ENCODE peak calls at places on chromosomes 7 and 10, in nine cellular contexts. Y is adrenal gland; J is PC-3; A is CD4-positive, CD25-positive, alpha-beta regulatory T cell; B is PC-9; M is astrocyte; H is SJSA1; E is mesendoderm; N is Peyer's patch. G is an unnamed sample. For H3K27me3, the result is how much of the 10 kb centered on the place peaks cover.

GRCh38 chr10:88243847-88244730 is 339.0 kb downstream of the RNLS start:
- DNase-seq in Y (peak), J (no peak), A (no peak), B (peak), M (peak), H (no peak), E (peak), N (peak), G (no peak)

GRCh38 chr7:128398016-128398840 is 11.6 kb downstream of the IMPDH1 start:
- DNase-seq in Y (peak), J (peak), A (peak), B (peak), M (no peak), H (peak), E (peak), N (peak), G (no peak)

GRCh38 chr7:150974468-150975391 is 3.4 kb downstream of the KCNH2 start:
- DNase-seq in Y (peak), J (peak), A (peak), B (peak), M (no peak), H (no peak), E (no peak), N (peak), G (no peak)

GRCh38 chr7:118311121-118311803 is 86.8 kb downstream of the ANKRD7 start:
- DNase-seq in Y (no peak), J (no peak), A (no peak), B (no peak), M (peak), H (no peak), E (no peak), N (no peak), G (no peak)

GRCh38 chr10:86648706-86649426 is 5.5 kb upstream of the OPN4 start:
- DNase-seq in Y (peak), J (peak), A (no peak), B (peak), M (peak), H (peak), E (no peak), N (peak), G (peak)

GRCh38 chr7:93350338-93350737 is 118.2 kb downstream of the VPS50 start:
- DNase-seq in Y (no peak), J (no peak), A (no peak), B (no peak), M (no peak), H (no peak), E (no peak), N (no peak), G (no peak)

GRCh38 chr10:19713800-19714525 is 102.3 kb upstream of the PLXDC2 start:
- DNase-seq in Y (peak), J (no peak), A (no peak), B (no peak), M (no peak), H (no peak), E (peak), N (no peak), G (no peak)

GRCh38 chr7:36127075-36127740 is 25.8 kb upstream of the EEPD1 start:
- DNase-seq in Y (no peak), J (no peak), A (no peak), B (no peak), M (no peak), H (no peak), E (no peak), N (no peak), G (no peak)

GRCh38 chr7:90708841-90709317 is 112.8 kb downstream of the CDK14 start:
- DNase-seq in Y (peak), J (peak), A (peak), B (no peak), M (peak), H (no peak), E (peak), N (peak), G (no peak)

GRCh38 chr10:120421250-120421649 is 35.8 kb upstream of the PLPP4 start:
- DNase-seq in Y (no peak), J (no peak), A (no peak), B (no peak), M (no peak), H (no peak), E (no peak), N (no peak), G (no peak)
- H3K4me3 ChIP-seq in Y (no peak), J (no peak), A (no peak), B (no peak), M (no peak), H (no peak), E (no peak), N (no peak), G (no peak)

GRCh38 chr7:87596136-87596535 is 4.5 kb downstream of the ABCB1 start:
- DNase-seq in Y (no peak), J (no peak), A (no peak), B (no peak), M (no peak), H (no peak), E (no peak), N (no peak), G (no peak)

GRCh38 chr7:87596696-87597095 is 4.0 kb downstream of the ABCB1 start:
- DNase-seq in Y (no peak), J (no peak), A (no peak), B (no peak), M (no peak), H (no peak), E (no peak), N (no peak), G (no peak)

GRCh38 chr7:87598234-87599009 is 2.3 kb downstream of the ABCB1 start:
- DNase-seq in Y (no peak), J (no peak), A (no peak), B (no peak), M (no peak), H (no peak), E (no peak), N (no peak), G (no peak)

GRCh38 chr7:87600130-87601124 is at the start of gene ABCB1:
- DNase-seq in Y (peak), J (no peak), A (no peak), B (no peak), M (peak), H (peak), E (peak), N (peak), G (no peak)

DNA sequence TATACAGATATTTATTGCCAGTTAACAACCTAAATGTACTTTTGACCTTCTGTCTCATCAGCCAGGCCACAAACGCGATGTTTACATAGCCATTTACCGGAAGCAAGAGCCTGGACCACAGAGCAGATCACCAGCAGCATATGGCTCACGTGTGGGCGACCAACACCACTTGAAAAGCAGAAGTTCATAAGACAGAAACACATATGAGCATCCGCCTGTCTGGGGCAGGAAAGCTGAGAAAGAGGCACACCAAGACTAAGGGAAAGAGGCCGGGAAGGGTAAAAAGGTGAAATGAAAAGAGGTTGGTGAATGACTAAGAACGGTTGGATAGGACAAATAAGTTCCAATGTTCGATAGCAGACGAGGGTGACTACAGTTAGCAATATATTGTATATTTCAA is 1.3 kb downstream of the ABCB1 start:
- DNase-seq in Y (peak), J (no peak), A (no peak), B (no peak), M (no peak), H (no peak), E (no peak), N (peak), G (no peak)
- H3K27me3 ChIP-seq in Y (under half), J (under half), A (under half), B (under half), M (under half), H (half or more), E (under half), N (under half), G (half or more)

GRCh38 chr10:78351283-78351682 is 317.6 kb downstream of the RPS24 start:
- DNase-seq in Y (no peak), J (no peak), A (no peak), B (no peak), M (no peak), H (no peak), E (no peak), N (no peak), G (no peak)

GRCh38 chr10:78353636-78354035 is 320.0 kb downstream of the RPS24 start:
- DNase-seq in Y (no peak), J (peak), A (no peak), B (no peak), M (no peak), H (no peak), E (no peak), N (no peak), G (no peak)

GRCh38 chr10:78348416-78349164 is 314.9 kb downstream of the RPS24 start:
- DNase-seq in Y (no peak), J (peak), A (no peak), B (no peak), M (no peak), H (peak), E (no peak), N (peak), G (peak)

GRCh38 chr10:78349165-78349516 is 315.5 kb downstream of the RPS24 start:
- DNase-seq in Y (no peak), J (no peak), A (no peak), B (no peak), M (no peak), H (peak), E (no peak), N (peak), G (peak)

DNA sequence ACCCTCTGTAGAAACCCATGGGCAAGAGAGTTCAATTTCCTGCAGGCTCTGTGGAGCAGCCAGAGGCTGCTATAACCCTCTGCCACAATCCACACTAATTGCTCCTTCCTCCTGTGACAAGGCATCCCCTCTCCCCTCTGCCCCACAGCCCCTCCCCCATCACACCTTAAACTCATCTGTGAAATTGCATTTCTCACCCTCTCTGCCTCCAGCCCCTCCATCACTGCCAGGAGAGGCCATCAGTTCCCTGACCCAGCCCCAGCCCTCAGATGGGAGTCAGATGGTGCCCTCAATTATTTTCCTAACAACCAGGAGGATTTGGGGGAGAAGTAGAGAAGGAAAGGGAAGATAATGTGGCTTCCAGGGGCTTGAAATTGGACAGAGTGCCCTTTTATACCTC is 316.6 kb downstream of the RPS24 start:
- DNase-seq in Y (no peak), J (no peak), A (no peak), B (no peak), M (no peak), H (peak), E (peak), N (peak), G (peak)
- H3K4me3 ChIP-seq in Y (no peak), J (no peak), A (no peak), B (no peak), M (no peak), H (no peak), E (no peak), N (no peak), G (no peak)

DNA sequence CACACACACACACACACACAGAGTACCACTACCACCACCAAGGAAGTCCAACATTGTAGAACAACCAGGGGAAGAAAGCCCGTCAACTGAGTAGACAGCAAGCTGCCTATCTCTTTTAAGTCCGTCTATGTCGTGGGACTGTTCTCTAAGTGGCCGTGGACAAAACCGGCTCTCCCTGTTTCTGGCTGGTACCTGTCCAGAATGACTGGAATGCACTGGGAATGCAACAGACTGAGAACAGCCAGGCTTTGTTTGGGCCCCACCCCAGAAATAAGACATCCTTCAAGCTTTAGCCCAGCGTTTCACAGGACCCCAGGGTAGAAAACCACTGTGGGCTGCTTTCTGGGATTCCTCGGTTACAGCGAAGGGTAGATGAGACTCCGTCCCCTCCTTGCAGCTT is 203.6 kb downstream of the TCERG1L start:
- DNase-seq in Y (no peak), J (no peak), A (no peak), B (no peak), M (no peak), H (no peak), E (no peak), N (no peak), G (no peak)
- H3K27me3 ChIP-seq in Y (under half), J (under half), A (under half), B (under half), M (under half), H (under half), E (under half), N (under half), G (under half)

DNA sequence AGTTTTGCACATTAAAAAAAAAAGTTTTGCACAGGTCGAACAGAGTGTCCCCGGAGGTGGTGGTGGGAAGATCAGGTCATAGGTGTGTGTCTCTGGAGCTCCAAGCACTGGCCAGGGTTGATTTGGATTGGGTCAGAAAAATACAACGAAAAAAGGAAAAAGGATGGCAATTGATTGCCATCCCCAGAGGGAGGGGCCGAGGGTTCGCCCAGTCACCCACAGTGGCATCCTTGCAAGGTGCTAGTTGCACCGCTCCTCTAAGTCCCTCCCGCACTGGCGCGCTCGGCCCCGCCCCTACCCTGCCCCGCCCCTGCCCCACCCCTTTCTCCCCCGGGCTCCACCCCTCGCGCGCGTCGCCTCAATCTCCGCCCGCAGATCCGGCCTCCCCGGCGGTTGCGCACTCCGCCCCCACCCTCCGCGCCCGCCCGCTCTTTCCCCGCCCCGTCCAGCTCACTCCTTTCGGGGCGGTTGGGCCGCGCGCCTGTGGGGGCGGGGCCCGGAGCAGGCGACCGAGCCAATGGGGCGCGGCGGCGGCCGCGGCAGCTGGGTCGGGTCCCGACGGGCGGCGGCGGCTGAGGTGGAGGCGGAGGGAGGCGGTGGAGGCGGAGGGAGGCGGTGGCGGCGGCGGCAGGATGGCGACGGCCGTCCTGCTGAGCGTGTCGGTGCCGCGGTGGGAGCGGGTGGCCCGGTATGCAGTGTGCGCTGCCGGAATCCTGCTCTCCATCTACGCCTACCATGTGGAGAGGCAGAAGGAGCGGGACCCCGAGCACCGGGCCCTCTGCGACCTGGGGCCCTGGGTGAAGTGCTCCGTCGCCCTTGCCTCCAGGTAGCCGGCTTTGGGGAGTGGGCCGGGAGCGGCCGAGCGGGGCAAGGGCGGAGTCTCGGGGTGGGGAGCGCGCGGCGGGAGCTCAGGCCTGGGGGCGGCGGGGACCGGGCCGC is 31.5 kb upstream of the ERV3-1 start:
- DNase-seq in Y (peak), J (peak), A (peak), B (peak), M (peak), H (peak), E (peak), N (peak), G (peak)
- H3K4me3 ChIP-seq in Y (peak), J (peak), A (peak), B (peak), M (peak), H (peak), E (peak), N (peak), G (peak)

GRCh38 chr7:47186316-47186715 is 395.6 kb downstream of the TNS3 start:
- DNase-seq in Y (peak), J (no peak), A (no peak), B (no peak), M (no peak), H (no peak), E (no peak), N (no peak), G (no peak)
- H3K27me3 ChIP-seq in Y (under half), J (under half), A (under half), B (under half), M (under half), H (under half), E (under half), N (under half), G (under half)

DNA sequence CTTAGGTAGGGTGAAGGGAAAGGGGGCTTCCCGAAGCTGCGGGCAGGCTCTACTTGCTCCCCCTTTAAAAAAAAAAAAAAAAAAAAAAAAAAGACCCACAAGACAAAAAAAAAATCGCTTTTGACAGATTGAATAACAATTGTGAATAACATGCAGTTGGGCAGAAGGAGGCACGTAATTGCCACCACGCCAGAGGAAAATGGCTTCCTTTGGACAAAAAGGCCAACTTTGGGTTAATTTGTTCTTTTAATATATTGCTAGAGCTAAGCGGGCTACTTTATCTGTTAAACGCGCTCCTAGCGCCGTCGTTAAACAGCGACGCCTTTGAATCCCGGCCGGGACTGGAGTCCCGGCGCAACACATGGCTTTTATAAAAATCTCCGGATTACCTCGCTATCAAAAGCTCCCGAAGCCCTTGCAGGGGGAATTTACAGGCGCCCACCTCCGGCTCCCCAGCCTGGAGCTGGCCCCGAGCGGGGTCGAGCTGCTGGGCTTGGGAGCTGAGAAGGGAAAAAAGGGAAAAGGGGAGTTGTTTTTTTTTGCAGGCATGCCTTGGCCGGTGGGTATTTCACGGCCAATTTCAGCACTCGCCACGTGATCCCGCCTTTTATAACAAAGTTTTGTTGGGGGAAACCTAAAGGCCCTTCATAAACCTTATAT is 1.2 kb downstream of the HOXA11 start:
- DNase-seq in Y (no peak), J (no peak), A (no peak), B (no peak), M (no peak), H (peak), E (no peak), N (peak), G (no peak)
- H3K4me3 ChIP-seq in Y (no peak), J (peak), A (peak), B (peak), M (peak), H (peak), E (no peak), N (peak), G (peak)

DNA sequence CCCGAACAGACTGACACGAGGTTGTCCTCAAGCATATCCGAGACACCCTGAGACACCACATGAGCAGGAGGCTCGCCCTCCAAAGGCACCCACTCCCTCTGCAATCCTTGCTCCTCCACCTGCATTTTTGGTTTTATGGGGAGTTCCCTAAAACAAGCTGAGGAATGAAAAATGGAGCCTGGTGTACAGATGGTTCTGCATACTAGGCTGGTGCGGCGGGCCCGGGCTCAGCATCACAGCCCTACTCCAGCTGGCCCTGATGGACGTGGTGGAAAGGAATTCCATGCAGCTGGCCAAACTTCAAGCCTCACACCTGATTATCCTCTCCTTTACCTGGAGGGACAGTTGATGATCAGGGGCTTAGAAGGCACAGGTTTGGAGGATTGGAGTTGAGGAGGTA is 30.3 kb upstream of the JAKMIP3 start:
- DNase-seq in Y (no peak), J (no peak), A (no peak), B (no peak), M (no peak), H (no peak), E (no peak), N (no peak), G (no peak)
- H3K27me3 ChIP-seq in Y (under half), J (under half), A (under half), B (under half), M (under half), H (half or more), E (under half), N (under half), G (under half)

GRCh38 chr7:4136501-4137110 is 545.5 kb upstream of the FOXK1 start:
- DNase-seq in Y (no peak), J (no peak), A (no peak), B (no peak), M (no peak), H (no peak), E (peak), N (no peak), G (no peak)
- H3K4me3 ChIP-seq in Y (no peak), J (no peak), A (no peak), B (no peak), M (no peak), H (no peak), E (no peak), N (no peak), G (no peak)

GRCh38 chr7:155995183-155995612 is 182.9 kb upstream of the SHH start:
- DNase-seq in Y (no peak), J (no peak), A (no peak), B (no peak), M (no peak), H (peak), E (no peak), N (peak), G (no peak)
- H3K27me3 ChIP-seq in Y (under half), J (under half), A (under half), B (under half), M (under half), H (under half), E (under half), N (under half), G (under half)